ENCODE peak calls at places on chromosomes 12 and 14, in five cellular contexts. X is cardiac fibroblast, B is gastrocnemius medialis, E is tibial nerve, S is ovary. T is an unnamed sample.

GRCh38 chr12:60415361-60415760 is 819.5 kb downstream of the SLC16A7 start:
- DNase-seq in B (no peak), S (no peak), E (no peak), X (peak; percentile 74), T (no peak)

GRCh38 chr12:4307593-4308333 is 13.2 kb upstream of the TIGAR start:
- DNase-seq in S (peak; percentile 59), X (peak; percentile 79), E (peak; percentile 43), B (peak; percentile 62), T (peak; percentile 72)

GRCh38 chr14:37595809-37596595 is 573 bp downstream of the TTC6 start:
- DNase-seq in X (no peak), B (no peak), S (no peak), E (no peak), T (peak; percentile 91)

GRCh38 chr14:21257395-21258193 is 11.6 kb downstream of the HNRNPC start:
- DNase-seq in S (no peak), E (no peak), X (no peak), B (no peak), T (peak; percentile 22)

GRCh38 chr14:53152627-53152908 is 555 bp downstream of the DDHD1 start:
- DNase-seq in E (no peak), B (no peak), S (no peak), X (peak; percentile 42), T (no peak)

GRCh38 chr12:105040476-105040875 is 43.8 kb downstream of the ALDH1L2 start:
- DNase-seq in B (no peak), S (no peak), E (no peak), X (no peak), T (no peak)

GRCh38 chr12:109304485-109304884 is 4.6 kb downstream of the FOXN4 start:
- DNase-seq in X (no peak), B (no peak), E (no peak), S (no peak), T (no peak)

GRCh38 chr12:111905502-111905901 is 63.5 kb downstream of the MAPKAPK5 start:
- DNase-seq in X (no peak), B (no peak), E (no peak), S (no peak), T (no peak)

GRCh38 chr12:87801860-87802720 is 227.1 kb downstream of the C12orf50 start:
- DNase-seq in E (no peak), B (no peak), S (no peak), X (peak; percentile 36), T (no peak)

GRCh38 chr12:106581543-106582263 is 1.1 kb upstream of the RFX4 start:
- DNase-seq in S (no peak), X (no peak), B (no peak), E (no peak), T (no peak)

GRCh38 chr14:100158566-100159106 is 809 bp downstream of the DEGS2 start:
- DNase-seq in E (no peak), X (no peak), S (no peak), B (no peak), T (no peak)

GRCh38 chr14:76664790-76665189 is 96.5 kb upstream of the VASH1 start:
- DNase-seq in E (no peak), S (no peak), B (no peak), X (no peak), T (no peak)

GRCh38 chr14:93047661-93048060 is 68.1 kb downstream of the ITPK1 start:
- DNase-seq in X (no peak), B (peak; percentile 63), S (no peak), E (no peak), T (no peak)

GRCh38 chr12:93571854-93572711 is at the start of gene SOCS2:
- DNase-seq in B (no peak), E (no peak), X (peak; percentile 15), S (peak; percentile 63), T (peak; percentile 73)

GRCh38 chr12:121214855-121215745 is 5.2 kb downstream of the P2RX4 start:
- DNase-seq in E (no peak), B (no peak), X (peak; percentile 90), S (no peak), T (no peak)

GRCh38 chr12:9869307-9870161 is at the start of gene CLEC2B:
- DNase-seq in B (no peak), E (no peak), X (peak; percentile 95), S (no peak), T (no peak)

GRCh38 chr12:77133566-77133965 is 68.2 kb upstream of the E2F7 start:
- DNase-seq in E (no peak), S (peak; percentile 60), X (peak; percentile 71), B (no peak), T (no peak)

GRCh38 chr14:103716091-103716801 is 636 bp downstream of the ZFYVE21 start:
- DNase-seq in S (peak; percentile 68), B (no peak), X (no peak), E (no peak), T (peak; percentile 81)

GRCh38 chr12:108605000-108605689 is 7.3 kb upstream of the TMEM119 start:
- DNase-seq in X (peak; percentile 32), S (no peak), B (no peak), E (no peak), T (no peak)

GRCh38 chr12:122872815-122873361 is 23.0 kb downstream of the VPS37B start:
- DNase-seq in E (no peak), S (no peak), B (no peak), X (no peak), T (peak; percentile 40)
- H3K4me3 ChIP-seq in E (no peak overlapping the region), S (no peak overlapping the region), B (no peak overlapping the region), X (no peak overlapping the region), T (no peak overlapping the region)

GRCh38 chr12:117968084-117968789 is 553 bp downstream of the KSR2 start:
- DNase-seq in X (no peak), E (no peak), B (no peak), S (no peak), T (no peak)
- H3K4me3 ChIP-seq in X (no peak overlapping the region), E (no peak overlapping the region), B (no peak overlapping the region), S (no peak overlapping the region), T (peak overlapping the region; percentile 47)

GRCh38 chr14:94613720-94614644 is 1.8 kb downstream of the SERPINA3 start:
- DNase-seq in S (no peak), B (no peak), X (no peak), E (no peak), T (no peak)

GRCh38 chr14:94611179-94611578 is 1.0 kb upstream of the SERPINA3 start:
- DNase-seq in S (no peak), X (no peak), E (no peak), B (no peak), T (no peak)

GRCh38 chr14:94612580-94613554 is 676 bp downstream of the SERPINA3 start:
- DNase-seq in S (peak; percentile 80), E (no peak), B (no peak), X (no peak), T (no peak)

GRCh38 chr14:94614802-94615201 is 2.6 kb downstream of the SERPINA3 start:
- DNase-seq in X (no peak), B (no peak), E (no peak), S (no peak), T (no peak)

DNA sequence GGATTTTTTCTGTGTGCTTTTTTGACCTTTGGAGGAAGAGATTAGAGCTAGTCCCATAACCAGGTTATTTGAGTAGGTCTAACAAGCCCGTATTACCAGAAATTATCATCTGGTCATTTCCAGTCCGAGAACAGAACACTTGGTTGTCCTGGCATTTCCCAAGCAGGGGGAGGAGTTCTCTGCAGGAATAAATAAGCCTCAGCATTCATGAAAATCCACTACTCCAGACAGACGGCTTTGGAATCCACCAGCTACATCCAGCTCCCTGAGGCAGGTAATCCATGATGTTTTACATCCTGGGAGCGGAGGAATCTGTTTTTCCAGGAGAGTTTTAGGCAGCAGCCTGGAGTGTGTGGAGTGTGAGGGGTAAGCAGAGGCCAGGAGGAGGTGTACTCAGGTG is at the start of gene SERPINA3:
- DNase-seq in X (peak; percentile 46), S (no peak), B (no peak), E (no peak), T (no peak)
- H3K4me3 ChIP-seq in X (peak within 1 kb of the TSS; percentile 32), S (no peak within 1 kb of the TSS), B (peak within 1 kb of the TSS; percentile 13), E (peak within 1 kb of the TSS; percentile 45), T (peak within 1 kb of the TSS; percentile 21)

GRCh38 chr12:82857911-82858533 is 171.3 kb downstream of the TMTC2 start:
- DNase-seq in S (no peak), E (no peak), B (no peak), X (no peak), T (no peak)
- H3K4me3 ChIP-seq in S (no peak overlapping the region), E (no peak overlapping the region), B (no peak overlapping the region), X (no peak overlapping the region), T (no peak overlapping the region)

DNA sequence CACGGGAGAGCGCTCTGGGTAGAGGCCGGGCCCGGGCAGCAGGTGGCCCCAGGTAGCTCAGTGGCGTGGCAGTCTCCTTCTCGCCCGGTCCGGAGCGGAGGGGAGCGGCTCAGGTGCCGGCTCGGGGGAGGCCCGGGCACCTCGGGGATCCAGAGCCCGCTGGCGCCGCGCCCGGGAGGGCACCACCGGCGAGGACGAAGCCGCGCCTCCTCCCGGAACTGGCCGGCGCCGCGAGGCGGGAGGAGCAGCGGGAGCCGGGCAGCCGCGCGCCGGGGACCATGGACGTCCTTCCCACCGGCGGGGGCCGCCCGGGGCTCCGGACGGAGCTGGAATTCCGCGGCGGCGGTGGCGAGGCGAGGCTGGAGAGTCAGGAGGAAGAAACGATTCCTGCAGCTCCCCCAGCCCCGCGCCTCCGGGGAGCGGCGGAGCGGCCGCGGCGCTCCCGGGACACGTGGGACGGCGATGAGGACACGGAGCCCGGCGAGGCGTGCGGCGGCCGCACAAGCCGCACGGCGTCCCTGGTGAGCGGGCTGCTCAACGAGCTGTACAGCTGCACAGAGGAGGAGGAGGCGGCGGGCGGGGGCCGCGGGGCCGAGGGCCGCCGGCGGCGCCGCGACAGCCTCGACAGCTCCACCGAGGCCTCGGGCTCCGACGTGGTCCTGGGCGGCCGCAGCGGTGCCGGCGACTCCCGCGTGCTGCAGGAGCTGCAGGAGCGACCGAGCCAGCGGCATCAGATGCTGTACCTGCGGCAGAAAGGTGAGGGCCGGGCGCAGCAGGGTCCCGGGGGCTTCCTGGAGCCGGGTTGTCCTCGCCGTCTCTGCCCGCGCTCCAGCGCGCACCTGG is 21.5 kb upstream of the GNS start:
- DNase-seq in X (no peak), E (no peak), S (peak; percentile 51), B (no peak), T (peak; percentile 91)
- H3K4me3 ChIP-seq in X (peak overlapping the region; percentile 22), E (peak overlapping the region; percentile 51), S (peak overlapping the region; percentile 43), B (peak overlapping the region; percentile 50), T (peak overlapping the region; percentile 61)

GRCh38 chr14:101780390-101780789 is 18.9 kb downstream of the PPP2R5C start:
- DNase-seq in E (no peak), X (no peak), S (no peak), B (no peak), T (peak; percentile 73)
- H3K4me3 ChIP-seq in E (no peak overlapping the region), X (no peak overlapping the region), S (no peak overlapping the region), B (no peak overlapping the region), T (peak overlapping the region; percentile 51)

GRCh38 chr14:24136684-24137528 is 912 bp downstream of the PSME1 start:
- DNase-seq in E (no peak), B (no peak), S (no peak), X (no peak), T (no peak)

GRCh38 chr14:24141030-24141880 is at the start of gene EMC9:
- DNase-seq in S (peak; percentile 100), E (peak; percentile 100), B (peak; percentile 100), X (peak; percentile 99), T (peak; percentile 100)

GRCh38 chr14:24137529-24138395 is 1.8 kb downstream of the PSME1 start:
- DNase-seq in S (no peak), E (no peak), B (no peak), X (no peak), T (no peak)

GRCh38 chr14:24138396-24139271 is 2.6 kb downstream of the PSME1 start:
- DNase-seq in X (no peak), E (no peak), S (no peak), B (no peak), T (no peak)

GRCh38 chr14:24139272-24139934 is 2.0 kb downstream of the EMC9 start:
- DNase-seq in E (no peak), B (no peak), S (no peak), X (no peak), T (no peak)
- H3K4me3 ChIP-seq in E (no peak overlapping the region), B (peak overlapping the region; percentile 75), S (no peak overlapping the region), X (no peak overlapping the region), T (peak overlapping the region; percentile 77)

T was measured in upper lobe of right lung.